ENCODE peak calls at places on chromosomes 4 and X, in five cellular contexts. P, G, R, Y and T are unnamed samples.

GRCh38 chr4:25527044-25527443 is 128.6 kb upstream of the SLC34A2 start:
- DNase-seq in P (no peak), G (no peak), R (no peak), Y (no peak), T (no peak)

GRCh38 chr4:186939226-186939625 is 215.6 kb upstream of the FAT1 start:
- DNase-seq in P (no peak), G (no peak), R (peak; percentile 35), Y (no peak), T (no peak)

GRCh38 chr4:126081336-126081735 is 766.6 kb downstream of the FAT4 start:
- DNase-seq in P (no peak), G (peak; percentile 9), R (no peak), Y (no peak), T (no peak)

GRCh38 chrX:45322382-45322781 is 121.7 kb upstream of the DIPK2B start:
- DNase-seq in P (peak; percentile 37), G (no peak), R (peak; percentile 34), Y (peak; percentile 92), T (peak; percentile 65)

GRCh38 chr4:15006416-15007024 is 4.2 kb downstream of the CPEB2 start:
- DNase-seq in P (no peak), G (no peak), R (no peak), Y (peak; percentile 14), T (peak; percentile 63)

GRCh38 chr4:65918217-65918616 is 247.9 kb upstream of the EPHA5 start:
- DNase-seq in P (no peak), G (no peak), R (peak; percentile 18), Y (peak; percentile 25), T (no peak)

GRCh38 chr4:183154701-183155391 is 55.8 kb downstream of the WWC2 start:
- DNase-seq in P (peak; percentile 96), G (no peak), R (peak; percentile 59), Y (no peak), T (no peak)

GRCh38 chr4:27123050-27123768 is 262.6 kb downstream of the STIM2 start:
- DNase-seq in P (no peak), G (no peak), R (peak; percentile 82), Y (peak; percentile 77), T (no peak)

GRCh38 chrX:114930227-114930626 is 87.2 kb downstream of the IL13RA2 start:
- DNase-seq in P (no peak), G (no peak), R (no peak), Y (no peak), T (no peak)

GRCh38 chr4:101981756-101982155 is 191.2 kb downstream of the BANK1 start:
- DNase-seq in P (no peak), G (no peak), R (peak; percentile 10), Y (peak; percentile 93), T (peak; percentile 63)

GRCh38 chr4:89347363-89347762 is 39.8 kb upstream of the GPRIN3 start:
- DNase-seq in P (no peak), G (no peak), R (no peak), Y (no peak), T (peak; percentile 46)

GRCh38 chr4:158995963-158996362 is 106.9 kb upstream of the RAPGEF2 start:
- DNase-seq in P (no peak), G (no peak), R (no peak), Y (no peak), T (no peak)

GRCh38 chrX:97039363-97040029 is 155.8 kb downstream of the RPA4 start:
- DNase-seq in P (no peak), G (no peak), R (no peak), Y (peak; percentile 40), T (no peak)

GRCh38 chr4:127809173-127809800 is 27.2 kb downstream of the HSPA4L start:
- DNase-seq in P (peak; percentile 4), G (no peak), R (peak; percentile 15), Y (no peak), T (peak; percentile 48)

GRCh38 chr4:152847376-152847775 is 67.6 kb downstream of the ARFIP1 start:
- DNase-seq in P (no peak), G (no peak), R (no peak), Y (no peak), T (no peak)

GRCh38 chr4:183996868-183997267 is 91.8 kb downstream of the STOX2 start:
- DNase-seq in P (no peak), G (no peak), R (no peak), Y (peak; percentile 60), T (no peak)

GRCh38 chr4:27360651-27361347 is 500.2 kb downstream of the STIM2 start:
- DNase-seq in P (no peak), G (no peak), R (peak; percentile 78), Y (peak; percentile 69), T (no peak)

GRCh38 chr4:177605252-177605651 is 163.0 kb upstream of the AGA start:
- DNase-seq in P (no peak), G (no peak), R (no peak), Y (no peak), T (no peak)

GRCh38 chr4:89708903-89709361 is 128.0 kb downstream of the SNCA start:
- DNase-seq in P (no peak), G (no peak), R (no peak), Y (no peak), T (no peak)

GRCh38 chr4:43223820-43224219 is 331.3 kb downstream of the GRXCR1 start:
- DNase-seq in P (no peak), G (no peak), R (no peak), Y (no peak), T (no peak)

GRCh38 chrX:42673411-42673810 is 104.6 kb downstream of the PPP1R2C start:
- DNase-seq in P (no peak), G (no peak), R (no peak), Y (no peak), T (no peak)

GRCh38 chr4:108372678-108373077 is 203.9 kb upstream of the LEF1 start:
- DNase-seq in P (no peak), G (no peak), R (no peak), Y (no peak), T (no peak)

GRCh38 chrX:85544609-85545008 is 165.1 kb upstream of the POF1B start:
- DNase-seq in P (no peak), G (no peak), R (no peak), Y (peak; percentile 37), T (peak; percentile 49)

GRCh38 chr4:22129454-22130075 is 181.0 kb upstream of the KCNIP4 start:
- DNase-seq in P (peak; percentile 5), G (peak; percentile 25), R (peak; percentile 69), Y (peak; percentile 69), T (peak; percentile 70)

GRCh38 chrX:16643160-16643559 is 6.8 kb upstream of the S100G start:
- DNase-seq in P (no peak), G (no peak), R (no peak), Y (no peak), T (no peak)

GRCh38 chr4:124943145-124943889 is 230.8 kb upstream of the ANKRD50 start:
- DNase-seq in P (no peak), G (no peak), R (no peak), Y (peak; percentile 89), T (no peak)

GRCh38 chrX:14039344-14039743 is 9.7 kb upstream of the GEMIN8 start:
- DNase-seq in P (peak; percentile 28), G (peak; percentile 49), R (peak; percentile 57), Y (peak; percentile 76), T (peak; percentile 89)

GRCh38 chr4:153112071-153112460 is 92.2 kb upstream of the TRIM2 start:
- DNase-seq in P (no peak), G (no peak), R (no peak), Y (no peak), T (no peak)

GRCh38 chr4:22413416-22413815 is 102.5 kb downstream of the ADGRA3 start:
- DNase-seq in P (no peak), G (no peak), R (no peak), Y (no peak), T (no peak)

GRCh38 chrX:347351-348117 is 28.9 kb upstream of the GTPBP6 start:
- DNase-seq in P (no peak), G (no peak), R (no peak), Y (no peak), T (no peak)

DNA sequence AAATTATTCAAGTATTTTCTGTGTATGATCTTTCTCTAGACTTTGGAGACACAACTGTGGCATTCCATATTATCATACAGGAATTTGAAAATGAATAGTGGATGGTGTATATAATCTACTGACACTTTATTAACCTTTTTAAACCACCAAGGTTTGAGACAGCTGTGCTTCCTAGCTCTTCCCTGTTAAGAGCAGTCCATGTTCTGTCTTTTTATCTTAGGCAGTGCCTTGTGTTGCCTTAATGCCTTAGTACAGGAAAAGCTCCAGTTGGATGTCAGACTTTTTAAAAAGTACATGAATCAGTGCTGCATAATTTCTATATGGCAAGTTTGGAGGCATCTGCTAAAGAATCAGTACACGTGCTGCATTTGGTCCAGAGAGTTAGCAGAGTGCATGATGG is 45.1 kb downstream of the OCRL start:
- DNase-seq in P (no peak), G (no peak), R (no peak), Y (no peak), T (no peak)
- H3K4me2 ChIP-seq in P (peak overlapping the region; percentile 40), G (no peak overlapping the region), R (no peak overlapping the region), Y (no peak overlapping the region), T (no peak overlapping the region)

GRCh38 chr4:7121174-7121573 is 53.3 kb upstream of the GRPEL1 start:
- DNase-seq in P (no peak), G (no peak), R (no peak), Y (no peak), T (no peak)

GRCh38 chr4:7118013-7118832 is 50.4 kb upstream of the GRPEL1 start:
- DNase-seq in P (no peak), G (no peak), R (no peak), Y (no peak), T (no peak)

GRCh38 chr4:7124643-7125442 is 57.0 kb upstream of the GRPEL1 start:
- DNase-seq in P (peak; percentile 8), G (no peak), R (no peak), Y (peak; percentile 84), T (peak; percentile 71)

GRCh38 chr4:7121861-7122653 is 54.2 kb upstream of the GRPEL1 start:
- DNase-seq in P (no peak), G (no peak), R (no peak), Y (no peak), T (no peak)

DNA sequence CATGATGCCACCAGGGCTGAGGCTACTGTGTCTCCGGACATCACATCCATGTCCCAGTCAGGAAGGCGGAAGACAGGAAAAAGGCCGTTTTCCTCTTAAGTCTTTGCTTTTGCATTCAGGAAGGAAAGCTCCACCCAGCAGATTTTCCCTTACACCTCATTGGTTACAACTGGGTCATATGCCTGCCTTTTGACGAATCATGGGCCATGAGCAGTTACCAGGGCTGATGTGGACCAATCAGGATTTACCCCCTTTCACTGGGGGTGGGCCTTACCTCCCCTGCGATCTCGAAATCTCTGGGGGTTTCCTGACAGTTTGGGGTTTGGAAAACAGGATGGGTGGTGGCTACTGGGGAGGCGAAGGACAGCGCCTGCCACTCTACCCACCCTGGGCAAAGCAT is 52.5 kb upstream of the GRPEL1 start:
- DNase-seq in P (no peak), G (peak; percentile 79), R (no peak), Y (peak; percentile 17), T (peak; percentile 79)
- H3K27me3 ChIP-seq in P (peaks cover 42% of the 10 kb centered on the region), G (no peaks in the 10 kb centered on the region), R (no peaks in the 10 kb centered on the region), Y (no peaks in the 10 kb centered on the region), T (no peaks in the 10 kb centered on the region)

GRCh38 chrX:9467181-9467580 is 2.3 kb downstream of the TBL1X start:
- DNase-seq in P (no peak), G (no peak), R (peak; percentile 12), Y (no peak), T (no peak)
- H3K9ac ChIP-seq in P (peak overlapping the region; percentile 39), G (no peak overlapping the region), R (no peak overlapping the region), Y (peak overlapping the region; percentile 98), T (no peak overlapping the region)

DNA sequence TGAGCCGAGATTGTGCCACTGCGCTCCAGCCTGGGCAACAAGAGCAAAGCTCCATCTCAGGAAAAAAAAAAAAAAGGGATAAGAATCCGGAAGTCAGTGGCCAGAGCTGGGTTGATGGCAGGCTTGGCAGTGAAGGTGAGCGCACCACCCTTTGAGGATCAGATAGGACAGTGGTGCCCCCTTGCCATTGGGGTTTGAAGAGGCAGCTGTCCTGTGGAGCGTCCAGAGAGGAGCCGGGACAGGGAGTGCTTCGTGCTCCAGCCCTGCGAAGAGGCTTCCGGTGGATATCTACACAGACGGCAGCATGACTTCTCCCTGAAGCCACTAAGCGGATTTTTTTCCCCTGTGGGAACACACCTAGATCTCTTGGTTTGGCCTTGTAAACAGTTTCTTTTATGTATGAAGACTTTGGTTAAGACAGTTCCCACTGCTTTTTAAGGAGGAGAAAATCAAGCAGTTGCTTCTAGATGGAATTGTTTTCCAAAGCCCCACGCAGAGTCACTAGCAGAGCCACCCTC is 6.5 kb downstream of the TBC1D14 start:
- DNase-seq in P (no peak), G (no peak), R (no peak), Y (no peak), T (no peak)
- H3K4me2 ChIP-seq in P (peak overlapping the region; percentile 80), G (peak overlapping the region; percentile 3), R (no peak overlapping the region), Y (no peak overlapping the region), T (no peak overlapping the region)